ENCODE peak calls at places on chromosomes 5 and 9, in six cellular contexts. X is astrocyte of the spinal cord; J is activated T-cell treated with anti-CD3 and anti-CD28 coated beads, Interleukin-2, amount 50 U/mL, for 24 hours; A is posterior cingulate gyrus; S is stimulated activated CD4-positive, alpha-beta T cell treated with anti-CD3 and anti-CD28 coated beads, Interleukin-4, amount 100 ng/mL, for 4 hours; K is SW 1271. W is an unnamed sample.

GRCh38 chr9:134455951-134456739 is 129.9 kb downstream of the RXRA start:
- DNase-seq in X (peak; percentile 98), J (peak; percentile 80), A (no peak), S (peak; percentile 87), K (peak; percentile 14), W (peak; percentile 72)

GRCh38 chr9:134433101-134433500 is 106.8 kb downstream of the RXRA start:
- DNase-seq in X (peak; percentile 32), J (no peak), A (no peak), S (no peak), K (no peak), W (no peak)

GRCh38 chr9:72704688-72705375 is 183.4 kb downstream of the TMC1 start:
- DNase-seq in X (no peak), J (no peak), A (no peak), S (no peak), K (no peak), W (no peak)

GRCh38 chr5:83632874-83633273 is 87.8 kb downstream of the HAPLN1 start:
- DNase-seq in X (peak; percentile 79), J (no peak), A (no peak), S (no peak), K (peak; percentile 86), W (no peak)

GRCh38 chr5:112491257-112491656 is 72.2 kb upstream of the EPB41L4A start:
- DNase-seq in X (no peak), J (no peak), A (no peak), S (no peak), K (peak; percentile 22), W (no peak)

GRCh38 chr5:77138981-77139380 is 51.9 kb upstream of the ZBED3 start:
- DNase-seq in X (peak; percentile 92), J (no peak), A (no peak), S (no peak), K (no peak), W (no peak)

GRCh38 chr5:142542906-142543305 is 143.0 kb downstream of the FGF1 start:
- DNase-seq in X (peak; percentile 26), J (no peak), A (no peak), S (no peak), K (peak; percentile 28), W (no peak)

GRCh38 chr9:14097215-14097614 is 216.7 kb downstream of the NFIB start:
- DNase-seq in X (peak; percentile 80), J (no peak), A (no peak), S (no peak), K (no peak), W (no peak)

GRCh38 chr5:128315671-128316070 is 222.4 kb downstream of the FBN2 start:
- DNase-seq in X (no peak), J (no peak), A (no peak), S (no peak), K (no peak), W (no peak)

GRCh38 chr5:1443145-1443543 is 2.1 kb downstream of the SLC6A3 start:
- DNase-seq in X (no peak), J (peak; percentile 18), A (no peak), S (no peak), K (no peak), W (peak; percentile 36)

W was measured in Peyer's patch.